ENCODE peak calls at places on chromosomes 2 and 18, in eight cellular contexts. I is ascending aorta, T is type B pancreatic cell, W is heart left ventricle, O is tibial nerve, Q is RWPE1, R is OCI-LY7, P is HFF-Myc. A is an unnamed sample.

GRCh38 chr2:3628800-3629199 is 29.2 kb upstream of the ALLC start:
- DNase-seq in T (peak), R (no peak), I (no peak), P (no peak), O (no peak), Q (no peak), W (no peak), A (peak)

GRCh38 chr2:229765721-229766120 is 51.4 kb upstream of the DNER start:
- DNase-seq in P (no peak), Q (no peak), I (no peak), T (no peak), R (no peak), W (no peak), O (no peak), A (no peak)

GRCh38 chr2:240839152-240840143 is 19.4 kb upstream of the KIF1A start:
- DNase-seq in R (no peak), P (no peak), Q (no peak), T (no peak), W (no peak), O (no peak), I (no peak), A (no peak)

GRCh38 chr2:74415762-74416395 is 5.5 kb downstream of the C2orf81 start:
- DNase-seq in R (no peak), W (no peak), Q (no peak), P (no peak), I (no peak), O (no peak), T (no peak), A (no peak)

GRCh38 chr2:43133708-43134570 is 92.5 kb downstream of the ZFP36L2 start:
- DNase-seq in Q (no peak), W (no peak), R (peak), I (peak), P (no peak), T (no peak), O (no peak), A (no peak)

GRCh38 chr2:210681481-210681880 is 125.1 kb downstream of the CPS1 start:
- DNase-seq in P (no peak), T (no peak), O (no peak), W (no peak), Q (no peak), I (no peak), R (no peak), A (no peak)

GRCh38 chr18:23650963-23651927 is 11.5 kb downstream of the ANKRD29 start:
- DNase-seq in T (no peak), W (no peak), I (no peak), P (peak), O (no peak), R (no peak), Q (peak), A (peak)

GRCh38 chr2:108139521-108139920 is 100.2 kb upstream of the SULT1C3 start:
- DNase-seq in O (no peak), W (no peak), Q (peak), P (peak), T (no peak), I (no peak), R (peak), A (peak)

GRCh38 chr2:101328474-101329007 is 20.0 kb upstream of the RNF149 start:
- DNase-seq in R (peak), T (no peak), Q (peak), I (no peak), W (no peak), P (peak), O (peak), A (peak)

GRCh38 chr2:240196716-240197438 is 56.4 kb upstream of the OTOS start:
- DNase-seq in T (peak), I (no peak), O (no peak), R (no peak), W (no peak), P (no peak), Q (no peak), A (no peak)

GRCh38 chr18:58911241-58911640 is 46.6 kb downstream of the ZNF532 start:
- DNase-seq in P (no peak), W (no peak), O (no peak), I (no peak), T (no peak), Q (no peak), R (no peak), A (no peak)

GRCh38 chr18:79502785-79503184 is 107.1 kb downstream of the NFATC1 start:
- DNase-seq in P (no peak), O (no peak), Q (no peak), I (no peak), R (no peak), W (no peak), T (peak), A (no peak)

GRCh38 chr2:208354964-208355381 is 51.6 kb upstream of the PTH2R start:
- DNase-seq in R (no peak), Q (no peak), O (no peak), I (no peak), P (no peak), W (no peak), T (no peak), A (no peak)

GRCh38 chr18:5476961-5477800 is 66.6 kb downstream of the EPB41L3 start:
- DNase-seq in I (no peak), W (no peak), O (no peak), Q (no peak), T (no peak), R (no peak), P (no peak), A (no peak)

GRCh38 chr2:60739156-60739555 is 16.9 kb upstream of the PAPOLG start:
- DNase-seq in T (no peak), I (no peak), W (no peak), Q (no peak), R (no peak), O (no peak), P (no peak), A (no peak)

GRCh38 chr2:175414872-175415487 is 233.5 kb upstream of the ATP5MC3 start:
- DNase-seq in O (peak), Q (peak), W (peak), T (no peak), R (peak), I (no peak), P (peak), A (peak)

GRCh38 chr18:7488571-7488970 is 78.5 kb upstream of the PTPRM start:
- DNase-seq in T (no peak), R (no peak), I (no peak), O (no peak), W (no peak), P (no peak), Q (no peak), A (no peak)

GRCh38 chr18:36814994-36815393 is 13.8 kb downstream of the TPGS2 start:
- DNase-seq in O (no peak), T (no peak), W (no peak), Q (no peak), R (no peak), I (no peak), P (no peak), A (no peak)

GRCh38 chr2:159933727-159934049 is 128.7 kb downstream of the PLA2R1 start:
- DNase-seq in P (no peak), T (no peak), R (peak), Q (no peak), W (no peak), O (no peak), I (no peak), A (no peak)

GRCh38 chr18:59022167-59022945 is 117.3 kb upstream of the SEC11C start:
- DNase-seq in P (peak), O (no peak), W (no peak), Q (no peak), I (no peak), R (no peak), T (no peak), A (no peak)

GRCh38 chr2:206311026-206311425 is 36.6 kb downstream of the ZDBF2 start:
- DNase-seq in W (no peak), Q (no peak), P (no peak), O (no peak), T (no peak), R (no peak), I (no peak), A (no peak)

GRCh38 chr2:217568289-217568985 is 434.4 kb downstream of the TNS1 start:
- DNase-seq in R (no peak), I (no peak), T (no peak), Q (no peak), O (no peak), W (no peak), P (peak), A (no peak)

GRCh38 chr18:3771121-3771971 is 321.4 kb downstream of the TGIF1 start:
- DNase-seq in T (peak), I (peak), R (peak), W (peak), P (peak), Q (peak), O (peak), A (peak)

DNA sequence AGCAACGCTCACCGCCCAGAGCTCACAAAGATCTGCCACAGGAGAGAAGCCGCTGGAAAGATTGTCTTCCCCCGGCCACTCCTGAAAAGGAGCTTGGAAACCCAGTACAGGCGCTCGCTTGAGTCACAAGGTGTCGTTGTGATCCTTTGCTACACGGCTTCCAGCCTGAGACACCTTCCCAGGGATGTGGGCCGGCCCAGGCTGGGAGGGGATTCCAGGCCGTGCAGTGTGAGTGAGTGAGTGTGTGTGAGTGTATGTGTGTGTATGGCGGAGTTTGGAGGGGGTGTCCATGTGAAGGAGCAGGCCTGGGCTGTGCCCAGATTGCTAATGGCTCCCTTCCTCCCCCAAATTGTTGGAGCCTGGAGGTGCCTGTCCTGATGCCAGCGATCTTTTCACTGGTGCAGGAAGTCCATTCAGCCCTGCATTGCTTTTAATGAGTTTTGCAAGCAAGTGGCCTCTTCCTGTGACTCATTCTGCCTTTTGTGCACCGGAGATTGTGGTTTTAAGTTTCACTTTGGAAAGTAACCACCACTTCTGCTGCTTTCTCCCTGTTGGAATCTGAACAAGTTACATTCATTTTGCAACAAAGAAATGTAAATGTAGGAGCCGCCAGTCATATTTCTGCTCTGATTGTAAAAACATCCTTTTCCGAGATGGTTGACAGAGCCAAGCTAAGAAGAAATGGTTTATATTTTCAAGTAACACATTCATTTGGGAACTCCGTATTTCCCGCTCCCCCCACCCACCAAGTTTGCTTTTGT is 83.7 kb downstream of the LPIN1 start:
- DNase-seq in O (peak), Q (peak), I (peak), W (peak), T (peak), P (peak), R (peak), A (peak)
- TF ChIP-seq CTCF in O (no peak), Q (peak), I (no peak), W (peak), T (peak), P (peak), R (no peak), A (peak)

GRCh38 chr2:67583185-67583584 is 186.1 kb downstream of the ETAA1 start:
- DNase-seq in W (no peak), R (no peak), O (no peak), I (no peak), P (no peak), T (no peak), Q (no peak), A (no peak)

GRCh38 chr2:67579791-67580190 is 182.7 kb downstream of the ETAA1 start:
- DNase-seq in I (no peak), T (no peak), W (no peak), R (no peak), O (no peak), P (no peak), Q (no peak), A (no peak)

GRCh38 chr2:67579207-67579606 is 182.1 kb downstream of the ETAA1 start:
- DNase-seq in P (no peak), O (no peak), T (no peak), W (no peak), I (no peak), R (no peak), Q (no peak), A (no peak)

GRCh38 chr2:67585400-67585799 is 188.3 kb downstream of the ETAA1 start:
- DNase-seq in W (no peak), O (no peak), P (no peak), T (no peak), Q (no peak), I (no peak), R (no peak), A (no peak)

GRCh38 chr2:67581751-67582150 is 184.6 kb downstream of the ETAA1 start:
- DNase-seq in P (no peak), Q (no peak), R (peak), W (no peak), O (no peak), T (no peak), I (no peak), A (no peak)
- TF ChIP-seq CTCF in P (peak), Q (no peak), R (peak), W (no peak), O (no peak), T (no peak), I (no peak), A (no peak)

DNA sequence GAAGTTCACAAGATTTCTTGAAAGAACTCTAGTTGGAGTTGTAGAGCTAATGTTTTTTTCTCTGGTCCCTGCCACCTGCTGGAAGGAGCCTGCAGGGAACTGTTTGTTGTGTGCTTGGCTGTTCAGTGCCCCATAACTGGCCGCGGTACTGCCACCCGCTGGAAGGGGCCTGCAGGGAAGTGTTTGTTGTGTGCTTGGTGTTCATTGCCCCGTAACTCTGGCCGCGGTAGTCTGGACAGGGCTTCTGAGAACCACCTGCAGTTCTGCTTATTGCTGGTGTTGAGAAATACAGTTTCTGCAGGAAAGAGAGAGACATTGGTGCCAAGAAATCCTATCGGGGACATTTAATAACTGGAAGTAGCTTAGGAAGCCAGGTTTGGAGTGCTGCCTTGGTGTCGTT is 58.1 kb downstream of the AGAP1 start:
- DNase-seq in I (no peak), W (peak), R (peak), P (peak), T (no peak), Q (peak), O (peak), A (peak)
- TF ChIP-seq CTCF in I (no peak), W (peak), R (peak), P (peak), T (peak), Q (no peak), O (peak), A (peak)

GRCh38 chr2:199405241-199405640 is 52.5 kb downstream of the SATB2 start:
- DNase-seq in P (no peak), T (no peak), Q (no peak), O (no peak), W (no peak), R (no peak), I (no peak), A (no peak)
- TF ChIP-seq CTCF in P (peak), T (peak), Q (peak), O (no peak), W (no peak), R (peak), I (no peak), A (no peak)